ENCODE peak calls at places on chromosomes 11 and 22, in nine cellular contexts. One of them, this sample, is unnamed.

GRCh38 chr11:100841711-100842407 is 154.8 kb downstream of the ARHGAP42 start:
- DNase-seq in coronary artery: no peak
- DNase-seq in kidney epithelial cell: no peak
- DNase-seq in pancreas: no peak
- DNase-seq in psoas muscle: no peak
- DNase-seq in AG04450: no peak
- DNase-seq in omental fat pad: no peak
- DNase-seq in uterus: no peak
- DNase-seq in PC-3: peak; percentile 75
- DNase-seq in this sample: no peak

GRCh38 chr11:117443269-117444186 is 115.9 kb downstream of the CEP164 start:
- DNase-seq in coronary artery: no peak
- DNase-seq in kidney epithelial cell: no peak
- DNase-seq in pancreas: peak; percentile 60
- DNase-seq in psoas muscle: peak; percentile 64
- DNase-seq in AG04450: no peak
- DNase-seq in omental fat pad: no peak
- DNase-seq in uterus: peak; percentile 62
- DNase-seq in PC-3: peak; percentile 55
- DNase-seq in this sample: no peak

GRCh38 chr22:33513388-33514336 is 406.6 kb downstream of the LARGE1 start:
- DNase-seq in coronary artery: no peak
- DNase-seq in kidney epithelial cell: no peak
- DNase-seq in pancreas: no peak
- DNase-seq in psoas muscle: no peak
- DNase-seq in AG04450: no peak
- DNase-seq in omental fat pad: no peak
- DNase-seq in uterus: no peak
- DNase-seq in PC-3: peak; percentile 8
- DNase-seq in this sample: no peak

GRCh38 chr11:66124564-66124963 is 54.5 kb downstream of the PACS1 start:
- DNase-seq in coronary artery: no peak
- DNase-seq in kidney epithelial cell: no peak
- DNase-seq in pancreas: no peak
- DNase-seq in psoas muscle: no peak
- DNase-seq in AG04450: no peak
- DNase-seq in omental fat pad: no peak
- DNase-seq in uterus: no peak
- DNase-seq in PC-3: peak; percentile 70
- DNase-seq in this sample: no peak

GRCh38 chr11:46520971-46521745 is 72.7 kb downstream of the AMBRA1 start:
- DNase-seq in coronary artery: no peak
- DNase-seq in kidney epithelial cell: peak; percentile 59
- DNase-seq in pancreas: no peak
- DNase-seq in psoas muscle: no peak
- DNase-seq in AG04450: no peak
- DNase-seq in omental fat pad: no peak
- DNase-seq in uterus: no peak
- DNase-seq in PC-3: peak; percentile 65
- DNase-seq in this sample: no peak

GRCh38 chr11:65435330-65435931 is 12.8 kb downstream of the NEAT1 start:
- DNase-seq in coronary artery: peak; percentile 71
- DNase-seq in kidney epithelial cell: no peak
- DNase-seq in pancreas: peak; percentile 22
- DNase-seq in psoas muscle: peak; percentile 50
- DNase-seq in AG04450: no peak
- DNase-seq in omental fat pad: peak; percentile 20
- DNase-seq in uterus: no peak
- DNase-seq in PC-3: no peak
- DNase-seq in this sample: no peak

GRCh38 chr11:116336540-116336939 is 436.2 kb downstream of the BUD13 start:
- DNase-seq in coronary artery: peak; percentile 21
- DNase-seq in kidney epithelial cell: no peak
- DNase-seq in pancreas: no peak
- DNase-seq in psoas muscle: no peak
- DNase-seq in AG04450: no peak
- DNase-seq in omental fat pad: no peak
- DNase-seq in uterus: no peak
- DNase-seq in PC-3: no peak
- DNase-seq in this sample: no peak

GRCh38 chr11:112294688-112295340 is 34.2 kb upstream of the PLET1 start:
- DNase-seq in coronary artery: no peak
- DNase-seq in kidney epithelial cell: no peak
- DNase-seq in pancreas: no peak
- DNase-seq in psoas muscle: no peak
- DNase-seq in AG04450: no peak
- DNase-seq in omental fat pad: no peak
- DNase-seq in uterus: no peak
- DNase-seq in PC-3: no peak
- DNase-seq in this sample: no peak

GRCh38 chr11:76630600-76630999 is 39.9 kb downstream of the LRRC32 start:
- DNase-seq in coronary artery: no peak
- DNase-seq in kidney epithelial cell: no peak
- DNase-seq in pancreas: no peak
- DNase-seq in psoas muscle: no peak
- DNase-seq in AG04450: no peak
- DNase-seq in omental fat pad: no peak
- DNase-seq in uterus: no peak
- DNase-seq in PC-3: no peak
- DNase-seq in this sample: no peak

GRCh38 chr11:76628408-76628947 is 42.1 kb downstream of the LRRC32 start:
- DNase-seq in coronary artery: no peak
- DNase-seq in kidney epithelial cell: no peak
- DNase-seq in pancreas: no peak
- DNase-seq in psoas muscle: no peak
- DNase-seq in AG04450: no peak
- DNase-seq in omental fat pad: no peak
- DNase-seq in uterus: no peak
- DNase-seq in PC-3: no peak
- DNase-seq in this sample: no peak

GRCh38 chr11:76629133-76629852 is 41.3 kb downstream of the LRRC32 start:
- DNase-seq in coronary artery: no peak
- DNase-seq in kidney epithelial cell: no peak
- DNase-seq in pancreas: no peak
- DNase-seq in psoas muscle: peak; percentile 74
- DNase-seq in AG04450: no peak
- DNase-seq in omental fat pad: no peak
- DNase-seq in uterus: peak; percentile 37
- DNase-seq in PC-3: no peak
- DNase-seq in this sample: no peak

GRCh38 chr11:76631566-76632308 is 38.8 kb downstream of the LRRC32 start:
- DNase-seq in coronary artery: no peak
- DNase-seq in kidney epithelial cell: no peak
- DNase-seq in pancreas: no peak
- DNase-seq in psoas muscle: no peak
- DNase-seq in AG04450: no peak
- DNase-seq in omental fat pad: no peak
- DNase-seq in uterus: no peak
- DNase-seq in PC-3: no peak
- DNase-seq in this sample: no peak

DNA sequence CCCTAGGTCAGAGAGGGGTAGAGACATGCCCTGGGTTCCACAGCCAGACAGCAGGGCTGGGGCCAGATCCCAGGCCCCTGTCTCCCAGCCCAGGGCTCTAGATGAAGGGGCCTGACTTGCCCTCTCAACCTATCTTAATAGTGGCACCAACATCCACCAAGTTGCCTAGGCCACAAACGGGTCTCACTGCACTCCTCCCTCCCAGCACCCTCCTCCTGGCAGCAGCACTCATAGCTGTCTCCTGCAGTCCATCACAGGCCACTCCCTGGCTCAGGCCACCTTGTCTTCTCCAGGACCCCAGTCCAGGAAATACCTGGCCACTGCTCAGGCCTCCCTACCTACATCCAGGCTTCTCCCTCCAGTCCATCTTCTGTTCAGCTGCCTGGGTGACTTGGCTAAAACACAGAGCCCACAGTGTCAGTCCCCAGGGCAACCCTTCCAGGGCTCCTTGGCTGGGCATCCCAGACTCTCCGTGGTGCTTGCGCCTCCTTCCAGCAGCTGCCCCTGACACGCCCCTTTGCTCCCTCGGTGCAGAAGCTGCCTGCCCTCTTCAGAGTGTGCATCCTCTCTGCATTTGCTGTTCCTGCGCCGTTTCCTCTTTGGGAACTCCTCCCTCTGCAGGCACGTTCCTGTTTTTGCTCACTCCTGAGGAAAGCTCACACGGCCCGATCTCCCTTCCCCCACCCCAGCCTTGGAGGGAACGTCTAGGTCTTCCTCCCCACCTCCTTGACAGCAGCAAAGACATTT is 40.5 kb downstream of the LRRC32 start:
- DNase-seq in coronary artery: no peak
- DNase-seq in kidney epithelial cell: no peak
- DNase-seq in pancreas: no peak
- DNase-seq in psoas muscle: peak; percentile 82
- DNase-seq in AG04450: no peak
- DNase-seq in omental fat pad: no peak
- DNase-seq in uterus: peak; percentile 69
- DNase-seq in PC-3: no peak
- DNase-seq in this sample: peak; percentile 86
- TF ChIP-seq CTCF in coronary artery: no peak
- TF ChIP-seq CTCF in kidney epithelial cell: no peak
- TF ChIP-seq CTCF in pancreas: no peak
- TF ChIP-seq CTCF in psoas muscle: no peak
- TF ChIP-seq CTCF in AG04450: peak; percentile 24
- TF ChIP-seq CTCF in omental fat pad: no peak
- TF ChIP-seq CTCF in uterus: peak; percentile 54
- TF ChIP-seq CTCF in PC-3: no peak
- TF ChIP-seq CTCF in this sample: no peak

GRCh38 chr22:28935713-28936112 is 52.3 kb downstream of the ZNRF3 start:
- DNase-seq in coronary artery: no peak
- DNase-seq in kidney epithelial cell: no peak
- DNase-seq in pancreas: no peak
- DNase-seq in psoas muscle: no peak
- DNase-seq in AG04450: no peak
- DNase-seq in omental fat pad: no peak
- DNase-seq in uterus: no peak
- DNase-seq in PC-3: no peak
- DNase-seq in this sample: no peak
- TF ChIP-seq CTCF in coronary artery: no peak
- TF ChIP-seq CTCF in kidney epithelial cell: peak; percentile 28
- TF ChIP-seq CTCF in pancreas: no peak
- TF ChIP-seq CTCF in psoas muscle: peak; percentile 5
- TF ChIP-seq CTCF in AG04450: peak; percentile 34
- TF ChIP-seq CTCF in omental fat pad: no peak
- TF ChIP-seq CTCF in uterus: no peak
- TF ChIP-seq CTCF in PC-3: peak; percentile 24
- TF ChIP-seq CTCF in this sample: no peak

DNA sequence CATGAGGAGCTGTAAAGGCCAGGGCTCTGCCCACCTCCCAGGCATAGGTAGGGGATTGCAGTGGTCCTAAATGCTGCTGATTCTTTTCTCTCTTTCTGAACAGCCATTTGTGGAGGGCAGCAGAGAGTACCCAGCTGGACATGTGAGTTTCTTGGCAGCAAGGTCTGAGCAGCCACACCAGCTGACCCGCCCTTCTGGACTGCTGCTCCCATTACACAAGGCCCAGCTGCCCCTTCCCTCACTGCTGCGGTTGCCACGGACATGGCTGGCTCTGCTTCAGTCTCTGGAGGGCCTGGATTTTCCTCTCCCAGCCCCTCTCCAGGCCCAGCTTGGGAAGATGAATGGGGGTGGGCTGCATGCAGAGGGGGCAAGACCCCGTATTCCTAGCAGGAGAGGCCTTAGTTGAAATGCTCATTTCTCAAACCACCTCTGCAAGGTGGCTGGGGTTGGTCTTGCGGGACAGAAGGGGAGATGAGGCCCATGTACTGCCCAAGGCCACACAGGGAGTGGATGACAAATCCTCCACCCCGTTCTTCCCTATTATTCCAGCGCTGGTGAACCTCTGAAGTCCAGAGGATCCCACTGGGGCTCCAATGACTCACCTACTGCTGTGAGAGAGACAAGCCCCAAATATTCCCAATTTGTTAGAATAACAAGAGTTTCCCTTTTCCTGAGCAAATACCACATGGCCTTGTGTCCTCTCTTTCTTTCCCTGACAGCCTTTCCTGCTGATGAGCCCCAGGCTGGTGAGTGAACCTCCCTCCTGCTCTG is 4.7 kb downstream of the LGALS12 start:
- DNase-seq in coronary artery: no peak
- DNase-seq in kidney epithelial cell: no peak
- DNase-seq in pancreas: no peak
- DNase-seq in psoas muscle: peak; percentile 84
- DNase-seq in AG04450: no peak
- DNase-seq in omental fat pad: no peak
- DNase-seq in uterus: no peak
- DNase-seq in PC-3: no peak
- DNase-seq in this sample: no peak
- TF ChIP-seq CTCF in coronary artery: no peak
- TF ChIP-seq CTCF in kidney epithelial cell: no peak
- TF ChIP-seq CTCF in pancreas: no peak
- TF ChIP-seq CTCF in psoas muscle: peak; percentile 9
- TF ChIP-seq CTCF in AG04450: no peak
- TF ChIP-seq CTCF in omental fat pad: no peak
- TF ChIP-seq CTCF in uterus: no peak
- TF ChIP-seq CTCF in PC-3: no peak
- TF ChIP-seq CTCF in this sample: no peak

GRCh38 chr11:774873-775592 is 2.3 kb downstream of the GATD1 start:
- DNase-seq in coronary artery: no peak
- DNase-seq in kidney epithelial cell: no peak
- DNase-seq in pancreas: peak; percentile 17
- DNase-seq in psoas muscle: no peak
- DNase-seq in AG04450: no peak
- DNase-seq in omental fat pad: no peak
- DNase-seq in uterus: peak; percentile 24
- DNase-seq in PC-3: peak; percentile 67
- DNase-seq in this sample: no peak

GRCh38 chr11:777288-778255 is at the start of gene GATD1:
- DNase-seq in coronary artery: peak; percentile 91
- DNase-seq in kidney epithelial cell: no peak
- DNase-seq in pancreas: peak; percentile 94
- DNase-seq in psoas muscle: peak; percentile 96
- DNase-seq in AG04450: no peak
- DNase-seq in omental fat pad: peak; percentile 72
- DNase-seq in uterus: peak; percentile 94
- DNase-seq in PC-3: peak; percentile 86
- DNase-seq in this sample: peak; percentile 99

GRCh38 chr11:779120-779954 is 2.0 kb upstream of the GATD1 start:
- DNase-seq in coronary artery: no peak
- DNase-seq in kidney epithelial cell: no peak
- DNase-seq in pancreas: peak; percentile 18
- DNase-seq in psoas muscle: no peak
- DNase-seq in AG04450: no peak
- DNase-seq in omental fat pad: no peak
- DNase-seq in uterus: no peak
- DNase-seq in PC-3: no peak
- DNase-seq in this sample: no peak

GRCh38 chr11:773830-774229 is 3.5 kb downstream of the GATD1 start:
- DNase-seq in coronary artery: no peak
- DNase-seq in kidney epithelial cell: no peak
- DNase-seq in pancreas: no peak
- DNase-seq in psoas muscle: no peak
- DNase-seq in AG04450: no peak
- DNase-seq in omental fat pad: no peak
- DNase-seq in uterus: no peak
- DNase-seq in PC-3: no peak
- DNase-seq in this sample: no peak

DNA sequence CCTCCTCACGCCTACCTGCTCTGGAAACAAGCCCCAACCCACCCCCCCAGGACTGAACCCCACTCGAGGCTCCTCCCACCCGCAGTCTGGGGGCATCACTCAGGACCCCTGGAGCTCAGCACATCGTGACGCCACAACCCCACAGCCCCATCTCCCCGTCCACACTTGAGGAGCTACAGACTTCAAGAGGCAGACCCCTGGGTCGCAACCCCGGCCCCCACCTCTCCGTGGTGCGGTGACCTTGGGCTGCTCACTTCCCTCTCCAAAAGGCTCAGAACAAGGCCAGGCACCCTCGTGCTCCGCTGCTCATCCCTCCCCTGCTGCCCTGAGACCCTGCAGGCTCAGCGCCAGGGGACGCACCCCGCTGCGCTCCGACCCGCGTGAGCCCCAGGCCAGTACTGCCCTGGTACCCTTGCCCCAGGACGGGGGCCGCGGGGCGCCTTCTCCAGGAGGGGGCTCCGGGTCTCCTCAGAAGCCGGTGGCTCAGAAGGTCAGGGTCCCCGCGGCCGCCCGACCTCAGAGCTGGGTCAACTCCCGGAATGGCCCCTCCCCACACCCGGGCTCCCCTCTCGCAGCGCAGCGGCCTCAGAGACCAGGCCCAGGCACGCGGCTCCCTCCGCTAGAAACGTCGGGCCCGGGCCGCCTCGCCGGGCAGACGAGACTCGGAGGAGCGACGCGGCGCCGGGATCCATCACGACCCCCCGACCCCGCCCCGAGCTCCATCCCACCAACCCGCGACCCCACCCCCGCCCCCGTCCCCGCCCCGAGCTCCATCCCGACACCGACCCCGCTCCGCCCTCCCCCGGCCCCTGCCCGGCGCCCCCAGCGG is 614 bp downstream of the GATD1 start:
- DNase-seq in coronary artery: no peak
- DNase-seq in kidney epithelial cell: no peak
- DNase-seq in pancreas: peak; percentile 36
- DNase-seq in psoas muscle: peak; percentile 68
- DNase-seq in AG04450: no peak
- DNase-seq in omental fat pad: no peak
- DNase-seq in uterus: peak; percentile 41
- DNase-seq in PC-3: no peak
- DNase-seq in this sample: peak; percentile 85
- TF ChIP-seq CTCF in coronary artery: no peak
- TF ChIP-seq CTCF in kidney epithelial cell: no peak
- TF ChIP-seq CTCF in pancreas: no peak
- TF ChIP-seq CTCF in psoas muscle: no peak
- TF ChIP-seq CTCF in AG04450: no peak
- TF ChIP-seq CTCF in omental fat pad: no peak
- TF ChIP-seq CTCF in uterus: no peak
- TF ChIP-seq CTCF in PC-3: no peak
- TF ChIP-seq CTCF in this sample: no peak